ENCODE peak calls at places on chromosomes 16 and 17, in eight cellular contexts. A, W, Q, S, T, K, R and U are unnamed samples.

GRCh38 chr17:47423406-47424295 is 99.9 kb downstream of the EFCAB13 start:
- DNase-seq in T (no peak), S (no peak), Q (no peak), R (peak; percentile 55), W (no peak), K (no peak), A (peak; percentile 31), U (no peak)

GRCh38 chr16:57472665-57473060 is 10.2 kb downstream of the POLR2C start:
- DNase-seq in K (no peak), A (no peak), S (no peak), R (no peak), W (no peak), Q (no peak), T (no peak), U (no peak)

GRCh38 chr16:76294691-76295214 is 17.6 kb downstream of the CNTNAP4 start:
- DNase-seq in Q (no peak), S (no peak), T (no peak), W (no peak), K (no peak), A (no peak), R (no peak), U (no peak)

GRCh38 chr17:81966343-81967243 is 5.6 kb upstream of the NOTUM start:
- DNase-seq in W (no peak), K (no peak), S (no peak), Q (peak; percentile 56), A (no peak), T (no peak), R (peak; percentile 67), U (no peak)

GRCh38 chr16:19131809-19132777 is 18.3 kb downstream of the ITPRIPL2 start:
- DNase-seq in R (no peak), S (no peak), A (no peak), T (no peak), Q (no peak), W (no peak), K (no peak), U (no peak)

GRCh38 chr17:40399185-40399584 is 18.5 kb downstream of the TOP2A start:
- DNase-seq in A (no peak), R (no peak), W (peak; percentile 61), Q (peak; percentile 67), K (peak; percentile 22), S (peak; percentile 19), T (peak; percentile 29), U (no peak)

GRCh38 chr16:17233301-17234002 is 237.3 kb downstream of the XYLT1 start:
- DNase-seq in K (no peak), A (no peak), W (no peak), R (no peak), S (no peak), T (no peak), Q (no peak), U (no peak)

GRCh38 chr16:47197536-47198179 is 53.9 kb upstream of the NETO2 start:
- DNase-seq in A (no peak), K (no peak), S (no peak), W (peak; percentile 79), Q (peak; percentile 39), R (no peak), T (no peak), U (no peak)

GRCh38 chr17:694239-694638 is 20.4 kb downstream of the VPS53 start:
- DNase-seq in K (peak; percentile 89), Q (no peak), T (peak; percentile 99), W (peak; percentile 78), A (no peak), S (no peak), R (no peak), U (no peak)

GRCh38 chr17:2867441-2868424 is 71.5 kb downstream of the RAP1GAP2 start:
- DNase-seq in Q (peak; percentile 33), S (no peak), R (no peak), T (peak; percentile 68), A (no peak), K (no peak), W (peak; percentile 72), U (no peak)

GRCh38 chr16:29011112-29011511 is 26.3 kb downstream of the LAT start:
- DNase-seq in R (no peak), K (no peak), S (no peak), A (no peak), T (no peak), W (no peak), Q (peak; percentile 53), U (no peak)
- TF ChIP-seq CTCF in R (no peak), K (no peak), S (no peak), A (peak; percentile 14), T (no peak), W (no peak), Q (peak; percentile 41), U (no peak)

DNA sequence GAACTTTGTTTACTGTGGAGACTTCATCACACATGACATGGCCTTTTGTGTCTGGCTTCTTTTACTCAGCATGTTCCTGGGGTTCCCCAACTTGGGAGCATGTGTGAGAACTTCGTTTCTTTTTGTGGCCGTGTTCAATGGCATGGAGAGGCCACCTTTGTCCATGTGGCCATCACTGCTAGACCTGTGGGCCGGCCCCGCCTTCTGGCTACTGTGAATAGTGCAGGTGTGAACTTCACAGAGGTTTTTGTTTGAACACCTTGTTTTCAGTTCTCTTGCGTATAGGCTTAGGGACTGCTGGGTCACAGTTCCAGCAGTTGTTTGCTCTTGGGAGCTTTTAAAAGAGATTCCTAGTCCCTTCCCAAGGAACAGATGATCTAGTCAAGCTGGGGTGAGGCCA is 5.7 kb upstream of the SLC38A8 start:
- DNase-seq in R (no peak), A (peak; percentile 32), Q (no peak), W (peak; percentile 33), T (no peak), S (no peak), K (no peak), U (no peak)
- TF ChIP-seq CTCF in R (no peak), A (peak; percentile 56), Q (no peak), W (no peak), T (peak; percentile 37), S (no peak), K (no peak), U (no peak)

DNA sequence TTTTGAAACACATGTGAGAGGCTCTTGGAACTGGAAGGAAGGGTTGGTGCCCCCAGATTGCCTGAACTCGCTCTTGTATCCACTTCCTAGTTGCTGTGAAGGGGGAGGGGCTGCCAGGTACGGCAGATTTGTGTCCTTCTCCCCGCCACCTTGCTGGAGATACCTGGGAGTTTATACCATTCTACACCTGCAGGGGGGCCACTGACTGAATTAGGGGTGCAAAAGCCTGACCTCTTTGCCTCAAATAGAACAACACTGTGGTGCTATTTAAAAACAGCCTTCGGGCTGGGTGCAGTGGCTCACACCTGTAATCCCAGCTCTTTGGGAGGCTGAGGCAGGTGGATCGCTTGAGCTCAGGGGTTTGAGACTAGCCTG is 35.1 kb upstream of the IL34 start:
- DNase-seq in T (no peak), R (no peak), W (no peak), A (no peak), K (no peak), Q (no peak), S (no peak), U (no peak)
- TF ChIP-seq CTCF in T (no peak), R (no peak), W (no peak), A (no peak), K (no peak), Q (no peak), S (no peak), U (no peak)

GRCh38 chr17:7396147-7396546 is 1.8 kb upstream of the PLSCR3 start:
- DNase-seq in S (no peak), T (no peak), K (no peak), R (no peak), W (no peak), Q (no peak), A (no peak), U (no peak)

GRCh38 chr17:7393613-7394451 is 493 bp downstream of the PLSCR3 start:
- DNase-seq in Q (no peak), T (no peak), W (peak; percentile 33), K (no peak), R (peak; percentile 43), A (peak; percentile 32), S (no peak), U (no peak)

GRCh38 chr17:7391307-7391706 is 3.0 kb downstream of the PLSCR3 start:
- DNase-seq in K (no peak), T (no peak), W (no peak), A (no peak), R (no peak), Q (no peak), S (no peak), U (no peak)

GRCh38 chr17:7392696-7393612 is 1.4 kb downstream of the PLSCR3 start:
- DNase-seq in A (no peak), Q (no peak), W (no peak), R (no peak), T (no peak), S (no peak), K (no peak), U (no peak)

DNA sequence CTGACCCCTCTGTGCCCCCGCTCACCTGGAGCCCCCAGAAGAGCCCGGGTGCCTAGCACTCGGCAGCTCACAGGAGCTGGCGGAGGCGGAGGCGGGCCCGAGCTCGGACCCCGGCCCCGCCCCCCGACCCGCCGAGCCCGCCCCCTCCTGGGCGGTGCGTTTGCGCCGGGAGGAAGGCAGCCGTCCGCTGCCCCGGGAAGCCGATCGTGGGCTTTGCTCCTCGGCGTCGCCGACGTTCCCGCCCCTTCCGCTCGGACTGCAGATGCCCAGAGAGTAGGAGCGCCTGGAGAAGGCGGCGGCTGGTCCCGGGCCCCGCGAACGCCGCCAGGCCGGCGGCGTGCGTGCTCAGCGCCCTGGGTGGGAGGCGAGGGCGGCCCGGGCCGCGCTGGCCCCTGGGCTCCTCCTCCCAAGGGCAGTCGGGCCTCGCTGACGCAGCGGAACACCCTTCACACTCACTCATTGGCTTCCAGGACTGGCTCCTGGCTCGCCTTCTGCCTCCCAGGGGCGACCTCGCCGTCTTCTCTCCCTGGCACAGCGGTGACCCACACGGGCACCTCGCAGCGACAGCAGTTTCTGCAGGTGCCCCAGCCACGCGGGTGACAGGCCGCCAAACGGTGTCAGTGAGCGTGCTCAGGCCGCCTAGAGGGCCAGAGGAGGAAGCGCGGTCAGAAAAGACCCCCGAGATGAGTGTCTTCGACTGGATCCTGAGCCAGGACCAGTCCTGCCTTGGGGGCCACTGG is at the start of gene PLSCR3:
- DNase-seq in A (peak; percentile 72), W (peak; percentile 83), Q (peak; percentile 83), S (peak; percentile 79), K (peak; percentile 27), T (peak; percentile 85), R (peak; percentile 90), U (peak; percentile 40)
- TF ChIP-seq CTCF in A (peak; percentile 63), W (peak; percentile 29), Q (peak; percentile 17), S (peak; percentile 20), K (no peak), T (peak; percentile 57), R (no peak), U (peak; percentile 59)

GRCh38 chr17:41689497-41690299 is 1.0 kb downstream of the EIF1 start:
- DNase-seq in K (no peak), W (peak; percentile 55), S (peak; percentile 37), A (no peak), Q (peak; percentile 80), R (peak; percentile 71), T (peak; percentile 56), U (peak; percentile 56)
- TF ChIP-seq CTCF in K (peak; percentile 56), W (peak; percentile 69), S (peak; percentile 79), A (peak; percentile 89), Q (peak; percentile 50), R (peak; percentile 57), T (peak; percentile 93), U (peak; percentile 75)